ENCODE peak calls at places on chromosomes 3 and 15, in six cellular contexts. One of them, this sample, is unnamed.

GRCh38 chr3:86995537-86995936 is 4.6 kb upstream of the VGLL3 start:
- DNase-seq in GM12878: no peak
- DNase-seq in A549: no peak
- DNase-seq in endothelial cell of umbilical vein: no peak
- DNase-seq in K562: peak
- DNase-seq in HepG2: no peak
- DNase-seq in this sample: no peak

GRCh38 chr3:173548261-173548660 is 150.7 kb downstream of the NLGN1 start:
- DNase-seq in A549: no peak
- DNase-seq in endothelial cell of umbilical vein: no peak
- DNase-seq in HepG2: no peak
- DNase-seq in K562: no peak
- DNase-seq in GM12878: no peak
- DNase-seq in this sample: no peak

GRCh38 chr3:114846252-114846651 is 300.8 kb downstream of the ZBTB20 start:
- DNase-seq in A549: no peak
- DNase-seq in GM12878: no peak
- DNase-seq in endothelial cell of umbilical vein: no peak
- DNase-seq in K562: no peak
- DNase-seq in HepG2: no peak
- DNase-seq in this sample: no peak

GRCh38 chr3:29693863-29694262 is 413.0 kb downstream of the RBMS3 start:
- DNase-seq in A549: peak
- DNase-seq in endothelial cell of umbilical vein: peak
- DNase-seq in HepG2: no peak
- DNase-seq in GM12878: no peak
- DNase-seq in K562: no peak
- DNase-seq in this sample: no peak

GRCh38 chr3:124860599-124860998 is 26.6 kb downstream of the ITGB5 start:
- DNase-seq in K562: no peak
- DNase-seq in HepG2: peak
- DNase-seq in A549: peak
- DNase-seq in endothelial cell of umbilical vein: peak
- DNase-seq in GM12878: no peak
- DNase-seq in this sample: no peak

GRCh38 chr3:15345051-15345607 is 12.7 kb upstream of the SH3BP5 start:
- DNase-seq in HepG2: no peak
- DNase-seq in GM12878: no peak
- DNase-seq in A549: no peak
- DNase-seq in endothelial cell of umbilical vein: no peak
- DNase-seq in K562: no peak
- DNase-seq in this sample: no peak

GRCh38 chr3:195886181-195887141 is 21.9 kb downstream of the TNK2 start:
- DNase-seq in K562: peak
- DNase-seq in HepG2: no peak
- DNase-seq in endothelial cell of umbilical vein: peak
- DNase-seq in A549: no peak
- DNase-seq in GM12878: no peak
- DNase-seq in this sample: no peak

GRCh38 chr15:81336568-81336967 is 12.6 kb upstream of the STARD5 start:
- DNase-seq in GM12878: no peak
- DNase-seq in K562: peak
- DNase-seq in A549: peak
- DNase-seq in HepG2: peak
- DNase-seq in endothelial cell of umbilical vein: peak
- DNase-seq in this sample: peak

GRCh38 chr3:169430687-169431404 is 232.7 kb downstream of the MECOM start:
- DNase-seq in A549: no peak
- DNase-seq in endothelial cell of umbilical vein: peak
- DNase-seq in HepG2: no peak
- DNase-seq in K562: no peak
- DNase-seq in GM12878: no peak
- DNase-seq in this sample: peak

GRCh38 chr3:107979538-107979937 is 111.3 kb downstream of the CD47 start:
- DNase-seq in endothelial cell of umbilical vein: no peak
- DNase-seq in GM12878: no peak
- DNase-seq in A549: no peak
- DNase-seq in HepG2: no peak
- DNase-seq in K562: no peak
- DNase-seq in this sample: no peak

GRCh38 chr3:106130384-106131084 is 261.7 kb upstream of the CBLB start:
- DNase-seq in K562: peak
- DNase-seq in A549: no peak
- DNase-seq in GM12878: no peak
- DNase-seq in endothelial cell of umbilical vein: peak
- DNase-seq in HepG2: no peak
- DNase-seq in this sample: no peak

GRCh38 chr15:40259021-40259420 is 20.2 kb downstream of the PAK6 start:
- DNase-seq in GM12878: no peak
- DNase-seq in K562: no peak
- DNase-seq in HepG2: no peak
- DNase-seq in endothelial cell of umbilical vein: no peak
- DNase-seq in A549: no peak
- DNase-seq in this sample: no peak

GRCh38 chr15:79644091-79644490 is 212.0 kb downstream of the MINAR1 start:
- DNase-seq in GM12878: no peak
- DNase-seq in A549: peak
- DNase-seq in K562: no peak
- DNase-seq in HepG2: no peak
- DNase-seq in endothelial cell of umbilical vein: peak
- DNase-seq in this sample: no peak

GRCh38 chr15:71098920-71099319 is 16.4 kb upstream of the THSD4 start:
- DNase-seq in GM12878: no peak
- DNase-seq in A549: no peak
- DNase-seq in endothelial cell of umbilical vein: no peak
- DNase-seq in HepG2: no peak
- DNase-seq in K562: no peak
- DNase-seq in this sample: no peak

GRCh38 chr15:51907136-51907862 is 64.3 kb downstream of the LEO1 start:
- DNase-seq in GM12878: no peak
- DNase-seq in K562: peak
- DNase-seq in A549: peak
- DNase-seq in HepG2: peak
- DNase-seq in endothelial cell of umbilical vein: no peak
- DNase-seq in this sample: no peak

GRCh38 chr15:100224206-100225185 is 117.3 kb downstream of the ADAMTS17 start:
- DNase-seq in A549: no peak
- DNase-seq in HepG2: no peak
- DNase-seq in K562: no peak
- DNase-seq in endothelial cell of umbilical vein: no peak
- DNase-seq in GM12878: no peak
- DNase-seq in this sample: peak

GRCh38 chr3:100709840-100710235 is 544 bp downstream of the TFG start:
- DNase-seq in K562: peak
- DNase-seq in GM12878: no peak
- DNase-seq in endothelial cell of umbilical vein: no peak
- DNase-seq in HepG2: no peak
- DNase-seq in A549: peak
- DNase-seq in this sample: peak

GRCh38 chr3:50559702-50560101 is 7.8 kb downstream of the C3orf18 start:
- DNase-seq in endothelial cell of umbilical vein: no peak
- DNase-seq in K562: no peak
- DNase-seq in GM12878: no peak
- DNase-seq in A549: no peak
- DNase-seq in HepG2: no peak
- DNase-seq in this sample: no peak

GRCh38 chr3:147360936-147361670 is 45.2 kb downstream of the ZIC4 start:
- DNase-seq in HepG2: no peak
- DNase-seq in endothelial cell of umbilical vein: no peak
- DNase-seq in A549: no peak
- DNase-seq in GM12878: no peak
- DNase-seq in K562: no peak
- DNase-seq in this sample: no peak

DNA sequence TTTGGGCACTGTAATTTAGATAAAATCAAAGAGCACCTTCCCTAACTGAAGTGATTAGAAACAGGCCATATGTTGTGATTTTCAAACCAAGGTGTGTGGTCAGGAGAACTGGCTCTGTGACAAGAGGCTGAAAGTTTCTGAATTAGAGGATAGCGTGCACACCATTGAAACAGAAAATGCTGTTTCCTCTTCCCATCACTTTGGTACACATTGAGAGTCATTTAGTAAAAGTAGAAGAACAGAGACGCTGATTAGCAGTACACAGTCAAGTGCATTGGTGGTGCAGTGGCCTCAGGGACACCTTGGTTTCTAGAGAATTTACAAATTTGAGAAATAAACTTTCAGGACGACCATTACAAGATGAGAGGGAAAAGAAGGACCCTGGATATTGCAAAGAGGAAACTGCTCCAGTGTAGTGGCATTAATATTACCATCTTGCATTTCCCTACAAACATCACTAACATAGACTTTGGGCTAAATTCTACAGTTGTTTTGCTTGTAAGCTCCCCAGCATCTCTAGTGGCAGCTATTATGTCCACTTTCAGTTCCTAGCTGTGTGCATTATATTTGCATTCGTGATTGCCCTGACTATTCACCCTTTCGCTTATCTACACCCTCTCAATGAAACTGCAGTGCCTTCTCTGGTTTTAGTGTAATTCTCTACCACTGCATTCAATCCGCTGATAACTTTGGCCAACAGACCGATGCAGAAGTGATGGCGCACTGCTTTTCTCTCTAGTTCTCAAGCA is 728.1 kb upstream of the GRM7 start:
- DNase-seq in HepG2: no peak
- DNase-seq in K562: no peak
- DNase-seq in endothelial cell of umbilical vein: no peak
- DNase-seq in A549: no peak
- DNase-seq in GM12878: peak
- DNase-seq in this sample: no peak
- TF ChIP-seq CTCF in HepG2: no peak
- TF ChIP-seq CTCF in K562: no peak
- TF ChIP-seq CTCF in endothelial cell of umbilical vein: no peak
- TF ChIP-seq CTCF in A549: no peak
- TF ChIP-seq CTCF in GM12878: no peak
- TF ChIP-seq CTCF in this sample: no peak

GRCh38 chr15:64122444-64122843 is 26.7 kb downstream of the SNX1 start:
- DNase-seq in endothelial cell of umbilical vein: no peak
- DNase-seq in GM12878: no peak
- DNase-seq in A549: no peak
- DNase-seq in K562: no peak
- DNase-seq in HepG2: no peak
- DNase-seq in this sample: no peak

GRCh38 chr15:64127521-64128275 is 23.8 kb upstream of the SNX22 start:
- DNase-seq in endothelial cell of umbilical vein: no peak
- DNase-seq in K562: no peak
- DNase-seq in GM12878: no peak
- DNase-seq in HepG2: no peak
- DNase-seq in A549: no peak
- DNase-seq in this sample: no peak

GRCh38 chr15:64117759-64118487 is 22.1 kb downstream of the SNX1 start:
- DNase-seq in A549: no peak
- DNase-seq in K562: no peak
- DNase-seq in GM12878: no peak
- DNase-seq in HepG2: no peak
- DNase-seq in endothelial cell of umbilical vein: no peak
- DNase-seq in this sample: no peak

GRCh38 chr15:64125978-64126377 is 25.6 kb upstream of the SNX22 start:
- DNase-seq in K562: no peak
- DNase-seq in HepG2: no peak
- DNase-seq in A549: no peak
- DNase-seq in endothelial cell of umbilical vein: no peak
- DNase-seq in GM12878: no peak
- DNase-seq in this sample: no peak

DNA sequence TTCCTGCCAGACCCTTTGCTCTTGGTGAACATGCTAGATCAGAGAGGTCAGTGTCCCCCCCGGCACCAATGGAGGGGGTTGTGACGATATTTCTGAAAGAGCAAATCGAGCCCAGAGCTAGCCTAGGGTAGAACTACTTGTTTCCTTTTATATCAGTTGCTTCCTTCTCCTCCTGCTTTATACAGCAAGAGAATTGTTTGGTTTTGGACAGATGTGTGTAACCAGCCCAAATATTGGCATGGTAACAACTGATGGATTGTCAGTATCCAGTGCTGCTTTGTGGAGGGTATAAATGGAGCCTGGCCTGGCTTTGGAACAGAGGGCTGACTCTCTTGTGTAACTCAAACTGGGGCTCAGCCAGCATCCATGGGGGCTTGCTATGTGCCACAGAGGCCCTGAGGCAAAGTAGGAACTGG is 27.2 kb downstream of the SNX1 start:
- DNase-seq in A549: no peak
- DNase-seq in K562: no peak
- DNase-seq in GM12878: no peak
- DNase-seq in HepG2: no peak
- DNase-seq in endothelial cell of umbilical vein: no peak
- DNase-seq in this sample: no peak
- TF ChIP-seq MYC in A549: no peak
- TF ChIP-seq MYC in K562: no peak
- TF ChIP-seq MYC in GM12878: no peak
- TF ChIP-seq MYC in HepG2: no peak
- TF ChIP-seq MYC in endothelial cell of umbilical vein: no peak
- TF ChIP-seq MYC in this sample: no peak

GRCh38 chr3:65144791-65145355 is 457.1 kb upstream of the ADAMTS9 start:
- DNase-seq in endothelial cell of umbilical vein: no peak
- DNase-seq in A549: no peak
- DNase-seq in GM12878: no peak
- DNase-seq in K562: no peak
- DNase-seq in HepG2: no peak
- DNase-seq in this sample: no peak

GRCh38 chr3:65151660-65152059 is 463.9 kb upstream of the ADAMTS9 start:
- DNase-seq in A549: no peak
- DNase-seq in HepG2: no peak
- DNase-seq in endothelial cell of umbilical vein: no peak
- DNase-seq in K562: peak
- DNase-seq in GM12878: no peak
- DNase-seq in this sample: no peak

GRCh38 chr3:65149877-65150276 is 462.1 kb upstream of the ADAMTS9 start:
- DNase-seq in A549: no peak
- DNase-seq in HepG2: no peak
- DNase-seq in endothelial cell of umbilical vein: no peak
- DNase-seq in GM12878: no peak
- DNase-seq in K562: no peak
- DNase-seq in this sample: no peak

GRCh38 chr3:65142476-65142875 is 454.7 kb upstream of the ADAMTS9 start:
- DNase-seq in endothelial cell of umbilical vein: no peak
- DNase-seq in K562: no peak
- DNase-seq in GM12878: no peak
- DNase-seq in HepG2: no peak
- DNase-seq in A549: no peak
- DNase-seq in this sample: no peak

DNA sequence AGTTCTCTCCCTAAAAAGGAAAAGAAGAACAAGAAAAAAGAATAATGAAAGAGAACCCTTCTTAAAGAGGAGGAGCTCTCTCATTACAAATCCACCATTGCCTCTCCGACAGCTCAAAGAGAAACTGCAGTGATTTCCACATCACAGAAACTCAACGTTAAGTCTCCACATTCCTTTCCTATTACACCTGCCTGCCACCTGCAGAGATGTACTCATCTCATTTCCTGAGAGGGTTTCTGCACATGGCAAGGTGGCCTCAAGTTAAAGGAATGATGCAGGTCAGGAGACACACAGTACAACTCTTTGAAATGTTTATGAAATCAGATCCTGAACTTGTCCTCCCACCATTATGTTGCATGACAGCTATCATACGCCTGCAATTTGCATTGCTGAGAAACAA is 458.3 kb upstream of the ADAMTS9 start:
- DNase-seq in K562: no peak
- DNase-seq in endothelial cell of umbilical vein: no peak
- DNase-seq in GM12878: no peak
- DNase-seq in HepG2: no peak
- DNase-seq in A549: no peak
- DNase-seq in this sample: no peak
- TF ChIP-seq POLR2A in K562: no peak
- TF ChIP-seq POLR2A in endothelial cell of umbilical vein: no peak
- TF ChIP-seq POLR2A in GM12878: no peak
- TF ChIP-seq POLR2A in HepG2: no peak
- TF ChIP-seq POLR2A in A549: no peak
- TF ChIP-seq POLR2A in this sample: no peak

GRCh38 chr3:79866162-79866561 is 98.4 kb upstream of the ROBO1 start:
- DNase-seq in K562: no peak
- DNase-seq in GM12878: no peak
- DNase-seq in HepG2: no peak
- DNase-seq in A549: no peak
- DNase-seq in endothelial cell of umbilical vein: no peak
- DNase-seq in this sample: no peak
- TF ChIP-seq CTCF in K562: no peak
- TF ChIP-seq CTCF in GM12878: no peak
- TF ChIP-seq CTCF in HepG2: no peak
- TF ChIP-seq CTCF in A549: no peak
- TF ChIP-seq CTCF in endothelial cell of umbilical vein: no peak
- TF ChIP-seq CTCF in this sample: no peak

This sample was measured in NB4.